ENCODE peak calls at places on chromosome 21, in five cellular contexts. One of them, this sample, is unnamed.

GRCh38 chr21:44406953-44407352 is 48.4 kb upstream of the LRRC3 start:
- DNase-seq in left lung: no peak
- DNase-seq in sigmoid colon: no peak
- DNase-seq in stomach: no peak
- DNase-seq in right lobe of liver: no peak
- DNase-seq in this sample: no peak

GRCh38 chr21:31557956-31558838 is 101.3 kb upstream of the SOD1 start:
- DNase-seq in left lung: no peak
- DNase-seq in sigmoid colon: no peak
- DNase-seq in stomach: no peak
- DNase-seq in right lobe of liver: peak; percentile 23
- DNase-seq in this sample: peak; percentile 14

GRCh38 chr21:43741425-43742096 is 22.6 kb downstream of the PDXK start:
- DNase-seq in stomach: no peak
- DNase-seq in left lung: no peak
- DNase-seq in right lobe of liver: no peak
- DNase-seq in sigmoid colon: no peak
- DNase-seq in this sample: no peak

GRCh38 chr21:39011911-39012310 is 171.3 kb downstream of the PSMG1 start:
- DNase-seq in stomach: no peak
- DNase-seq in left lung: no peak
- DNase-seq in right lobe of liver: no peak
- DNase-seq in sigmoid colon: no peak
- DNase-seq in this sample: no peak

GRCh38 chr21:33266050-33266783 is at the start of gene IL10RB:
- DNase-seq in sigmoid colon: peak; percentile 80
- DNase-seq in right lobe of liver: peak; percentile 88
- DNase-seq in left lung: peak; percentile 83
- DNase-seq in stomach: peak; percentile 78
- DNase-seq in this sample: peak; percentile 79

GRCh38 chr21:29148535-29148934 is 18.1 kb downstream of the MAP3K7CL start:
- DNase-seq in left lung: no peak
- DNase-seq in stomach: no peak
- DNase-seq in sigmoid colon: no peak
- DNase-seq in right lobe of liver: no peak
- DNase-seq in this sample: no peak

GRCh38 chr21:45142469-45142868 is 68.1 kb downstream of the ADARB1 start:
- DNase-seq in left lung: no peak
- DNase-seq in sigmoid colon: peak; percentile 71
- DNase-seq in right lobe of liver: no peak
- DNase-seq in stomach: no peak
- DNase-seq in this sample: no peak

GRCh38 chr21:45385549-45386050 is 19.4 kb upstream of the COL18A1 start:
- DNase-seq in sigmoid colon: peak; percentile 56
- DNase-seq in stomach: no peak
- DNase-seq in right lobe of liver: peak; percentile 14
- DNase-seq in left lung: peak; percentile 16
- DNase-seq in this sample: no peak

GRCh38 chr21:45403825-45404725 is 890 bp upstream of the COL18A1 start:
- DNase-seq in left lung: peak; percentile 46
- DNase-seq in right lobe of liver: peak; percentile 35
- DNase-seq in stomach: no peak
- DNase-seq in sigmoid colon: peak; percentile 89
- DNase-seq in this sample: peak; percentile 52

GRCh38 chr21:15895142-15896106 is 165.6 kb downstream of the USP25 start:
- DNase-seq in stomach: no peak
- DNase-seq in left lung: no peak
- DNase-seq in right lobe of liver: no peak
- DNase-seq in sigmoid colon: no peak
- DNase-seq in this sample: no peak

GRCh38 chr21:32881458-32881857 is 109.9 kb upstream of the PAXBP1 start:
- DNase-seq in left lung: no peak
- DNase-seq in right lobe of liver: no peak
- DNase-seq in stomach: no peak
- DNase-seq in sigmoid colon: no peak
- DNase-seq in this sample: no peak

GRCh38 chr21:15397258-15397657 is 332.5 kb upstream of the NRIP1 start:
- DNase-seq in right lobe of liver: no peak
- DNase-seq in left lung: no peak
- DNase-seq in sigmoid colon: no peak
- DNase-seq in stomach: no peak
- DNase-seq in this sample: no peak

GRCh38 chr21:28776251-28776650 is 216.4 kb downstream of the LTN1 start:
- DNase-seq in right lobe of liver: no peak
- DNase-seq in left lung: no peak
- DNase-seq in sigmoid colon: no peak
- DNase-seq in stomach: no peak
- DNase-seq in this sample: no peak

GRCh38 chr21:44952929-44953627 is 13.2 kb downstream of the SLX9 start:
- DNase-seq in left lung: no peak
- DNase-seq in right lobe of liver: no peak
- DNase-seq in stomach: no peak
- DNase-seq in sigmoid colon: no peak
- DNase-seq in this sample: no peak

GRCh38 chr21:31218830-31219608 is 125.0 kb downstream of the TIAM1 start:
- DNase-seq in right lobe of liver: no peak
- DNase-seq in sigmoid colon: no peak
- DNase-seq in stomach: peak; percentile 44
- DNase-seq in left lung: peak; percentile 47
- DNase-seq in this sample: no peak

GRCh38 chr21:16650984-16651383 is 861.9 kb upstream of the CXADR start:
- DNase-seq in left lung: no peak
- DNase-seq in stomach: no peak
- DNase-seq in right lobe of liver: no peak
- DNase-seq in sigmoid colon: no peak
- DNase-seq in this sample: no peak

GRCh38 chr21:44869860-44870747 is 3.4 kb downstream of the PTTG1IP start:
- DNase-seq in stomach: peak; percentile 59
- DNase-seq in left lung: peak; percentile 73
- DNase-seq in sigmoid colon: peak; percentile 88
- DNase-seq in right lobe of liver: peak; percentile 56
- DNase-seq in this sample: peak; percentile 89

GRCh38 chr21:38404134-38404533 is 94.1 kb downstream of the ERG start:
- DNase-seq in right lobe of liver: no peak
- DNase-seq in stomach: no peak
- DNase-seq in sigmoid colon: no peak
- DNase-seq in left lung: no peak
- DNase-seq in this sample: no peak

GRCh38 chr21:39597595-39598185 is 15.1 kb upstream of the B3GALT5 start:
- DNase-seq in stomach: no peak
- DNase-seq in sigmoid colon: no peak
- DNase-seq in right lobe of liver: no peak
- DNase-seq in left lung: no peak
- DNase-seq in this sample: no peak

GRCh38 chr21:14962217-14962616 is 102.6 kb downstream of the NRIP1 start:
- DNase-seq in right lobe of liver: no peak
- DNase-seq in stomach: no peak
- DNase-seq in left lung: no peak
- DNase-seq in sigmoid colon: no peak
- DNase-seq in this sample: no peak

GRCh38 chr21:33042812-33043211 is 17.1 kb downstream of the OLIG2 start:
- DNase-seq in left lung: no peak
- DNase-seq in right lobe of liver: no peak
- DNase-seq in sigmoid colon: no peak
- DNase-seq in stomach: no peak
- DNase-seq in this sample: no peak

GRCh38 chr21:30443226-30443625 is 3.2 kb downstream of the KRTAP15-1 start:
- DNase-seq in left lung: no peak
- DNase-seq in sigmoid colon: no peak
- DNase-seq in stomach: no peak
- DNase-seq in right lobe of liver: no peak
- DNase-seq in this sample: no peak

GRCh38 chr21:27580276-27580675 is 613.4 kb upstream of the ADAMTS5 start:
- DNase-seq in right lobe of liver: no peak
- DNase-seq in sigmoid colon: no peak
- DNase-seq in stomach: no peak
- DNase-seq in left lung: no peak
- DNase-seq in this sample: no peak

GRCh38 chr21:32611471-32611997 is 643 bp downstream of the CFAP298 start:
- DNase-seq in stomach: peak; percentile 33
- DNase-seq in right lobe of liver: peak; percentile 36
- DNase-seq in left lung: no peak
- DNase-seq in sigmoid colon: no peak
- DNase-seq in this sample: peak; percentile 42

GRCh38 chr21:44947111-44947929 is 7.5 kb downstream of the SLX9 start:
- DNase-seq in stomach: no peak
- DNase-seq in left lung: no peak
- DNase-seq in sigmoid colon: peak; percentile 59
- DNase-seq in right lobe of liver: no peak
- DNase-seq in this sample: no peak

GRCh38 chr21:16116798-16117197 is 387.0 kb downstream of the USP25 start:
- DNase-seq in sigmoid colon: no peak
- DNase-seq in stomach: no peak
- DNase-seq in right lobe of liver: no peak
- DNase-seq in left lung: no peak
- DNase-seq in this sample: no peak

GRCh38 chr21:43864806-43865470 is at the start of gene AGPAT3:
- DNase-seq in left lung: no peak
- DNase-seq in right lobe of liver: peak; percentile 46
- DNase-seq in stomach: no peak
- DNase-seq in sigmoid colon: no peak
- DNase-seq in this sample: no peak

GRCh38 chr21:32990666-32991065 is 35.1 kb upstream of the OLIG2 start:
- DNase-seq in sigmoid colon: no peak
- DNase-seq in left lung: no peak
- DNase-seq in right lobe of liver: no peak
- DNase-seq in stomach: no peak
- DNase-seq in this sample: no peak

GRCh38 chr21:38631676-38632075 is 133.4 kb upstream of the ERG start:
- DNase-seq in stomach: no peak
- DNase-seq in left lung: no peak
- DNase-seq in right lobe of liver: no peak
- DNase-seq in sigmoid colon: no peak
- DNase-seq in this sample: no peak

GRCh38 chr21:33128538-33128937 is 58.6 kb downstream of the OLIG1 start:
- DNase-seq in right lobe of liver: no peak
- DNase-seq in sigmoid colon: no peak
- DNase-seq in left lung: no peak
- DNase-seq in stomach: no peak
- DNase-seq in this sample: no peak

GRCh38 chr21:30104246-30104645 is 62.4 kb downstream of the CLDN17 start:
- DNase-seq in left lung: no peak
- DNase-seq in stomach: no peak
- DNase-seq in right lobe of liver: no peak
- DNase-seq in sigmoid colon: no peak
- DNase-seq in this sample: no peak

GRCh38 chr21:34736116-34736870 is 67.5 kb downstream of the CLIC6 start:
- DNase-seq in left lung: no peak
- DNase-seq in stomach: no peak
- DNase-seq in sigmoid colon: no peak
- DNase-seq in right lobe of liver: no peak
- DNase-seq in this sample: no peak
- H3K4me3 ChIP-seq in left lung: no peak overlapping the region
- H3K4me3 ChIP-seq in stomach: no peak overlapping the region
- H3K4me3 ChIP-seq in sigmoid colon: no peak overlapping the region
- H3K4me3 ChIP-seq in right lobe of liver: no peak overlapping the region
- H3K4me3 ChIP-seq in this sample: no peak overlapping the region

GRCh38 chr21:26087223-26087918 is 83.2 kb downstream of the APP start:
- DNase-seq in sigmoid colon: no peak
- DNase-seq in stomach: no peak
- DNase-seq in right lobe of liver: no peak
- DNase-seq in left lung: no peak
- DNase-seq in this sample: no peak

GRCh38 chr21:26089730-26090129 is 80.8 kb downstream of the APP start:
- DNase-seq in left lung: no peak
- DNase-seq in stomach: no peak
- DNase-seq in sigmoid colon: no peak
- DNase-seq in right lobe of liver: no peak
- DNase-seq in this sample: no peak

GRCh38 chr21:26095131-26095530 is 75.4 kb downstream of the APP start:
- DNase-seq in left lung: no peak
- DNase-seq in sigmoid colon: no peak
- DNase-seq in right lobe of liver: no peak
- DNase-seq in stomach: no peak
- DNase-seq in this sample: no peak

GRCh38 chr21:26093094-26093493 is 77.5 kb downstream of the APP start:
- DNase-seq in stomach: no peak
- DNase-seq in sigmoid colon: no peak
- DNase-seq in right lobe of liver: no peak
- DNase-seq in left lung: no peak
- DNase-seq in this sample: no peak

GRCh38 chr21:26091480-26092018 is 79.0 kb downstream of the APP start:
- DNase-seq in right lobe of liver: no peak
- DNase-seq in stomach: no peak
- DNase-seq in sigmoid colon: no peak
- DNase-seq in left lung: no peak
- DNase-seq in this sample: peak; percentile 17
- TF ChIP-seq CTCF in right lobe of liver: no peak
- TF ChIP-seq CTCF in stomach: no peak
- TF ChIP-seq CTCF in sigmoid colon: no peak
- TF ChIP-seq CTCF in left lung: no peak
- TF ChIP-seq CTCF in this sample: peak; percentile 14

DNA sequence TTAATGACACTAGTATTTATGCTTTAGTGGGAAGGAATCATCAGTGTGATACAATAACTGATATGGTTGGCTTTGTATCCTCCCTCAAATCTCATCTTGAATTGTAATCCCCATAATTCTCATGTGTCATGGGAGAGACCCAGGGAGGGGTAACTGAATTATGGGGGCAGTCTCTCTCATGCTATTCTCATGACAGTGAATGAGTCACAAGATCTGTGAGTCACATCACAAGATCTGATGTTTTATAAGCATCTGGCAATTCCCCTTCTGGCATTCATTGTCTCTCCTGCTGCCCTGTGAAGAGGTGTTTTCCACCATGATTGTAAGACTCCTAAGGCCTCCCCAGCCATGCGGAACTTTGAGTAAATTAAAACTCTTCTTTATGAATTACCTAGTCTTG is 1760.3 kb downstream of the NCAM2 start:
- DNase-seq in sigmoid colon: no peak
- DNase-seq in right lobe of liver: no peak
- DNase-seq in left lung: no peak
- DNase-seq in stomach: no peak
- DNase-seq in this sample: no peak
- H3K4me1 ChIP-seq in sigmoid colon: no peaks in the 10 kb centered on the region
- H3K4me1 ChIP-seq in right lobe of liver: no peaks in the 10 kb centered on the region
- H3K4me1 ChIP-seq in left lung: no peaks in the 10 kb centered on the region
- H3K4me1 ChIP-seq in stomach: no peaks in the 10 kb centered on the region
- H3K4me1 ChIP-seq in this sample: no peaks in the 10 kb centered on the region

GRCh38 chr21:46551636-46552241 is 53.1 kb downstream of the S100B start:
- DNase-seq in sigmoid colon: peak; percentile 70
- DNase-seq in stomach: peak; percentile 29
- DNase-seq in right lobe of liver: no peak
- DNase-seq in left lung: peak; percentile 61
- DNase-seq in this sample: no peak

GRCh38 chr21:46552865-46553379 is 52.0 kb downstream of the S100B start:
- DNase-seq in stomach: peak; percentile 21
- DNase-seq in left lung: no peak
- DNase-seq in sigmoid colon: peak; percentile 52
- DNase-seq in right lobe of liver: no peak
- DNase-seq in this sample: no peak

GRCh38 chr21:46552274-46552673 is 52.6 kb downstream of the S100B start:
- DNase-seq in right lobe of liver: no peak
- DNase-seq in left lung: no peak
- DNase-seq in stomach: no peak
- DNase-seq in sigmoid colon: peak; percentile 43
- DNase-seq in this sample: no peak

GRCh38 chr21:46549650-46550049 is 55.2 kb downstream of the S100B start:
- DNase-seq in sigmoid colon: peak; percentile 41
- DNase-seq in right lobe of liver: no peak
- DNase-seq in left lung: no peak
- DNase-seq in stomach: peak; percentile 23
- DNase-seq in this sample: no peak

GRCh38 chr21:46550511-46550941 is 54.4 kb downstream of the S100B start:
- DNase-seq in right lobe of liver: no peak
- DNase-seq in left lung: no peak
- DNase-seq in stomach: peak; percentile 21
- DNase-seq in sigmoid colon: peak; percentile 37
- DNase-seq in this sample: no peak
- H3K4me3 ChIP-seq in right lobe of liver: no peak overlapping the region
- H3K4me3 ChIP-seq in left lung: no peak overlapping the region
- H3K4me3 ChIP-seq in stomach: no peak overlapping the region
- H3K4me3 ChIP-seq in sigmoid colon: no peak overlapping the region
- H3K4me3 ChIP-seq in this sample: no peak overlapping the region

This sample was measured in Caco-2.